ENCODE peak calls at places on chromosome X, in four cellular contexts. M, C, K and J are unnamed samples.

GRCh38 chrX:14026121-14026520 is 3.6 kb downstream of the GEMIN8 start:
- DNase-seq in K (no peak), M (no peak), C (no peak), J (no peak)

GRCh38 chrX:49155243-49155899 is 7.2 kb upstream of the MAGIX start:
- DNase-seq in M (no peak), C (peak; percentile 59), K (peak; percentile 56), J (peak; percentile 80)

GRCh38 chrX:71637848-71638247 is 19.5 kb upstream of the CXCR3 start:
- DNase-seq in K (no peak), M (no peak), C (peak; percentile 72), J (no peak)

GRCh38 chrX:120365320-120365719 is 3.4 kb downstream of the ATP1B4 start:
- DNase-seq in C (peak; percentile 13), M (no peak), K (peak; percentile 74), J (peak; percentile 44)

GRCh38 chrX:133269168-133269567 is 51.0 kb upstream of the TFDP3 start:
- DNase-seq in M (no peak), K (no peak), C (no peak), J (no peak)

GRCh38 chrX:139931646-139932076 is 1.2 kb downstream of the ATP11C start:
- DNase-seq in C (no peak), K (peak; percentile 11), M (no peak), J (no peak)

GRCh38 chrX:127943570-127943969 is 108.6 kb downstream of the ACTRT1 start:
- DNase-seq in K (no peak), C (no peak), M (no peak), J (no peak)

GRCh38 chrX:17848545-17849265 is 12.4 kb downstream of the RAI2 start:
- DNase-seq in M (no peak), C (no peak), K (no peak), J (no peak)

GRCh38 chrX:42087960-42088359 is 164.6 kb upstream of the CASK start:
- DNase-seq in K (no peak), M (no peak), C (no peak), J (no peak)

GRCh38 chrX:153934473-153935325 is at the start of gene NAA10:
- DNase-seq in K (peak; percentile 62), C (peak; percentile 62), M (no peak), J (peak; percentile 85)

GRCh38 chrX:49260221-49260985 is 4.1 kb downstream of the FOXP3 start:
- DNase-seq in M (no peak), C (no peak), K (no peak), J (no peak)

GRCh38 chrX:47637546-47638195 is 7.9 kb upstream of the CFP start:
- DNase-seq in K (peak; percentile 70), M (no peak), C (peak; percentile 86), J (no peak)

GRCh38 chrX:107199491-107199890 is 6.7 kb downstream of the NUP62CL start:
- DNase-seq in K (no peak), M (no peak), C (no peak), J (no peak)

GRCh38 chrX:118364261-118364660 is 18.4 kb downstream of the WDR44 start:
- DNase-seq in K (no peak), C (no peak), M (no peak), J (no peak)
- TF ChIP-seq MAX in K (no peak), C (no peak), M (no peak), J (no peak)

DNA sequence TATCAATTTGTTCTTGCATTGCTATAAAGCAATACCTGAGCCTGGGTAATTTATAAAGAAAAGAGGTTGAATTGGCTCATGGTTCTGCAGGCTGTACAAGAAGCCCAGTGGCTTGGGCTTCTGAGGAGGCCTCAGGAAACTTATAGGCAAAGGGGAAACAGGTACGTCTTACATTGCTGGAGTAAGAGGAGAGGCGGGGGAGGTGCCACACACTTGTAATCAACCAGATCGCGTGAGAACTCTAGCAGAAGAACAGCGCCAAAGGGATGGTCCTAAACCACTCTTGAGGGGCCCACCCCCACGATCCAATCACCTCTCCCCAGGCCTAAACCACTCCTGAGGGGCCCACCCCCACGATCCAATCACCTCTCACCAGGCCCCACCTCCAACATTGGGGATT is 50.6 kb upstream of the SHOX start:
- DNase-seq in M (no peak), C (no peak), K (no peak), J (no peak)
- TF ChIP-seq MAX in M (no peak), C (no peak), K (no peak), J (no peak)

DNA sequence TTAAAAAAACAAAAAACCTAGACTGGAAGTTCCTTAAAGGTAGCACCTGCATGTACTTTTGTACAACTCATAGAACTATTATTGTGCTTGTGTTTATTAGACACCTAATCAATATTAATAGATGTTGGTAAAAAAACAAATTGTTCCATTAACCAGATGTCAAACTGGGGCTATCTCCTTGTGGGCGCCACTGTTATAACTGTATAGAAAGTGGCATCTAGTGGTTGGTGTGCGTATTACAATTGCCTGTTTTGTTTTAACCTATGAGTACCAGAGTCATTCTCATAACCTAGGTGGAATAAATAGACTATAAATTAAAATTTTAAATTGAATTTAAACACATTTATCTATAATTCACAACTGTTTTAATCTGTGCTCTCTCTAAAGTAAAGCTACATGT is 97.4 kb downstream of the COL4A5 start:
- DNase-seq in K (no peak), C (peak; percentile 47), M (no peak), J (peak; percentile 27)
- TF ChIP-seq MAX in K (no peak), C (no peak), M (no peak), J (no peak)

DNA sequence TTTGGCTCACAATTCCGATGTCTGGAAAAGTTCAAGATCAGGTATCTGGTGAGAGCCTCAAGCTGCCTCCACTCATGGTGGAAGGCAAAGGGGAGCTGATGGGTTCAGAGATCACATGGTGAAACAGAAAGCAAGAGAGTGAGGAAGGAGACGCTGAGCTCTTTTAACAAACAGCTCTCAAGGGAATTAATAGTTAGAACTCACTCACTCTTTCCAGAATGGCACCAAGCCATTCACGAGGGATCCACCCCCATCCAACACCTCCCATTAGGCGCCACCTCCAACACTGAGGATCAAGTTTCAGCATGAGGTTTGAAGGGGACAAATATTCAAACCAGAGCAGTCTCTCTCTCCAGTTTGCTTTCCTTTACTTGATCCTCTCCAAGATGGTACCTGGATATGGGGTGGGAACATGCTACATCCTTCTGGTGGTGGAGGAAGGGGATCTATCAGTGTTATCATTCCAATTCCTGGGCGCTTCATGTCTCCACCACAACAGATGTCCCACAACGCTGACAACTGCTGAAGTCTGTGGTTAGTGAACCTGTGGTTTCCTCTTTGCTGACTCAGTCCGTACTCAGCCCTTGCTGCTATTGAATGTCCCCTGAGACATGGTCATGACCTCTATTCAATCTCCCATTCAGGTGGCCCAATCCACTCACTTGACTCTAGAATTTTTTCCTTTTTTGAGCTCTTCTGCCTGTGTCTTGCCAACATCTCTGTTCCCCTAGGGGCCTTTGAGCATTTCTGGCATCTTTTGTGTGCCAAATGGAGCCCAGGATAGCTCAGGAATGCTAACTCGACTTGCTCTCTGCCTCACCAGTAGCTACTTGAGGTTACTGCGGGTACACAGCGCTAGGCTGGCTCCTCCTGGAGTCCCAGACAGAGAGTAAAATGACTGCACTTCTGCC is 395.2 kb downstream of the MID1IP1 start:
- DNase-seq in M (no peak), K (no peak), C (no peak), J (peak; percentile 90)
- TF ChIP-seq MAX in M (no peak), K (no peak), C (no peak), J (peak; percentile 50)

GRCh38 chrX:50596056-50596455 is 125.4 kb upstream of the DGKK start:
- DNase-seq in M (no peak), K (no peak), C (no peak), J (no peak)

DNA sequence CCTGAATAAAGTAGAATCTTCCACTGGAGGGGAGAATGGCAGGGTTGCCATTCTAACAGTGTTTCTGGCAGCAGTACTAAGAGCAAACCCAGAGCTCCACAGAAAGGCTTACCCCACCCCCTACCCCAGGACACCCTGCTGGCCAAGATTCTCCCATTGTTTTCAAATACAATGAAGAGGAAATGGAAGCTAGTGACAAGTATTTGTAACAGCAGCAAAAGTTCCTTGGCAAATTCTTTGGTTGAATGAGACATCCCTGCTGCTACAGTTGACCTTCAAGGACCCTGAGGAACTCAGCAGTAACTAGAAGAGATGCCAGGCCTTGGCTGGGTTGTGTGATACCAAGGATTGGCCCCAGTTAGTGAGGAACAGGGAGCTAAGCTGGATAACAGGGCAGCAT is 124.2 kb upstream of the DGKK start:
- DNase-seq in K (peak; percentile 34), C (peak; percentile 74), M (peak; percentile 57), J (no peak)
- TF ChIP-seq MAX in K (no peak), C (no peak), M (no peak), J (no peak)

GRCh38 chrX:118682258-118683014 is 45.0 kb upstream of the IL13RA1 start:
- DNase-seq in M (no peak), C (peak; percentile 57), K (no peak), J (no peak)
- TF ChIP-seq MAX in M (no peak), C (no peak), K (no peak), J (no peak)